ENCODE peak calls at places on chromosomes 13 and 19, in nine cellular contexts. Z is naive thymus-derived CD4-positive, alpha-beta T cell; O is NCI-H1694 treated with DMSO at 0.1 percent for 48 hours; W is kidney tubule cell; X is astrocyte of the spinal cord; Q is Panc1; M is NCI-H1092; R is AML-193; J is activated T-cell treated with anti-CD3 and anti-CD28 coated beads for 1 hour. S is an unnamed sample.
A peak's percentile ranks its signal among the peaks of the same experiment; 100 is the strongest.

GRCh38 chr19:40831502-40832430 is 18.5 kb downstream of the CYP2A6 start:
- DNase-seq in Z (no peak), O (no peak), W (peak; percentile 53), X (peak; percentile 77), Q (peak; percentile 59), M (no peak), R (peak; percentile 66), J (no peak), S (no peak)

GRCh38 chr19:31353826-31354225 is 4.6 kb upstream of the TSHZ3 start:
- DNase-seq in Z (no peak), O (no peak), W (no peak), X (no peak), Q (no peak), M (no peak), R (no peak), J (no peak), S (no peak)

GRCh38 chr13:48066310-48066989 is 28.5 kb downstream of the MED4 start:
- DNase-seq in Z (no peak), O (no peak), W (peak; percentile 16), X (no peak), Q (no peak), M (no peak), R (no peak), J (no peak), S (no peak)

GRCh38 chr13:43085545-43085944 is 62.2 kb downstream of the DNAJC15 start:
- DNase-seq in Z (no peak), O (peak; percentile 82), W (peak; percentile 37), X (peak; percentile 64), Q (peak; percentile 0), M (no peak), R (peak; percentile 24), J (no peak), S (no peak)

GRCh38 chr19:46753420-46754155 is 7.3 kb upstream of the STRN4 start:
- DNase-seq in Z (peak; percentile 68), O (peak; percentile 86), W (no peak), X (no peak), Q (no peak), M (peak; percentile 14), R (peak; percentile 52), J (peak; percentile 60), S (peak; percentile 69)

GRCh38 chr13:74027161-74027779 is 106.9 kb downstream of the KLF12 start:
- DNase-seq in Z (no peak), O (no peak), W (no peak), X (no peak), Q (no peak), M (no peak), R (no peak), J (no peak), S (no peak)

GRCh38 chr19:45076029-45076850 is at the start of gene ZNF296:
- DNase-seq in Z (peak; percentile 66), O (no peak), W (peak; percentile 79), X (peak; percentile 20), Q (no peak), M (no peak), R (peak; percentile 54), J (peak; percentile 69), S (peak; percentile 71)

GRCh38 chr13:80069374-80069773 is 271.6 kb downstream of the SPRY2 start:
- DNase-seq in Z (no peak), O (no peak), W (no peak), X (no peak), Q (no peak), M (no peak), R (no peak), J (no peak), S (no peak)

GRCh38 chr19:5269926-5270325 is 70.7 kb downstream of the PTPRS start:
- DNase-seq in Z (no peak), O (no peak), W (no peak), X (no peak), Q (no peak), M (no peak), R (no peak), J (no peak), S (no peak)

GRCh38 chr13:25249001-25249543 is 38.2 kb downstream of the MTMR6 start:
- DNase-seq in Z (no peak), O (no peak), W (peak; percentile 58), X (peak; percentile 49), Q (no peak), M (no peak), R (peak; percentile 39), J (no peak), S (no peak)

GRCh38 chr13:79749985-79750551 is 269.1 kb downstream of the NDFIP2 start:
- DNase-seq in Z (no peak), O (no peak), W (peak; percentile 97), X (peak; percentile 96), Q (no peak), M (no peak), R (no peak), J (no peak), S (no peak)

GRCh38 chr13:29532136-29532535 is 63.4 kb downstream of the SLC7A1 start:
- DNase-seq in Z (no peak), O (no peak), W (no peak), X (no peak), Q (no peak), M (no peak), R (no peak), J (no peak), S (no peak)

GRCh38 chr19:13742756-13743155 is 21.6 kb upstream of the MRI1 start:
- DNase-seq in Z (no peak), O (no peak), W (peak; percentile 55), X (no peak), Q (no peak), M (no peak), R (no peak), J (no peak), S (no peak)

GRCh38 chr13:32415019-32415418 is 12.9 kb downstream of the N4BP2L1 start:
- DNase-seq in Z (no peak), O (no peak), W (peak; percentile 6), X (no peak), Q (no peak), M (no peak), R (peak; percentile 54), J (no peak), S (no peak)

GRCh38 chr19:46000497-46001246 is 5.4 kb downstream of the CCDC61 start:
- DNase-seq in Z (peak; percentile 80), O (no peak), W (no peak), X (no peak), Q (no peak), M (no peak), R (no peak), J (peak; percentile 68), S (peak; percentile 74)

GRCh38 chr13:113648218-113648615 is 9.8 kb downstream of the ATP4B start:
- DNase-seq in Z (no peak), O (no peak), W (no peak), X (no peak), Q (no peak), M (no peak), R (no peak), J (no peak), S (no peak)

GRCh38 chr13:66829803-66830202 is 400.3 kb downstream of the PCDH9 start:
- DNase-seq in Z (no peak), O (no peak), W (no peak), X (no peak), Q (no peak), M (no peak), R (no peak), J (no peak), S (no peak)

GRCh38 chr13:34926513-34926912 is 15.6 kb upstream of the NBEA start:
- DNase-seq in Z (no peak), O (no peak), W (peak; percentile 25), X (peak; percentile 65), Q (no peak), M (no peak), R (peak; percentile 27), J (no peak), S (no peak)

GRCh38 chr13:108508263-108508662 is 121.1 kb upstream of the MYO16 start:
- DNase-seq in Z (no peak), O (peak; percentile 47), W (peak; percentile 16), X (peak; percentile 52), Q (no peak), M (no peak), R (peak; percentile 84), J (no peak), S (no peak)

GRCh38 chr13:29104461-29104860 is 284.3 kb downstream of the MTUS2 start:
- DNase-seq in Z (no peak), O (no peak), W (no peak), X (no peak), Q (no peak), M (no peak), R (no peak), J (no peak), S (no peak)

GRCh38 chr13:83508905-83509304 is 373.4 kb downstream of the SLITRK1 start:
- DNase-seq in Z (no peak), O (no peak), W (no peak), X (no peak), Q (no peak), M (no peak), R (no peak), J (no peak), S (no peak)

GRCh38 chr19:51375504-51376221 is 3.2 kb upstream of the NKG7 start:
- DNase-seq in Z (no peak), O (no peak), W (no peak), X (no peak), Q (no peak), M (no peak), R (peak; percentile 48), J (no peak), S (no peak)

GRCh38 chr13:24985102-24985501 is 110.8 kb upstream of the PABPC3 start:
- DNase-seq in Z (no peak), O (no peak), W (no peak), X (no peak), Q (no peak), M (no peak), R (no peak), J (no peak), S (no peak)

GRCh38 chr13:49020940-49021548 is 45.3 kb downstream of the FNDC3A start:
- DNase-seq in Z (no peak), O (no peak), W (no peak), X (peak; percentile 52), Q (no peak), M (no peak), R (no peak), J (no peak), S (no peak)

GRCh38 chr19:55392820-55393219 is 7.1 kb downstream of the RPL28 start:
- DNase-seq in Z (no peak), O (no peak), W (no peak), X (no peak), Q (no peak), M (no peak), R (no peak), J (no peak), S (no peak)

GRCh38 chr19:37719111-37719926 is at the start of gene ZNF607:
- DNase-seq in Z (peak; percentile 61), O (peak; percentile 42), W (peak; percentile 95), X (peak; percentile 91), Q (peak; percentile 87), M (peak; percentile 85), R (peak; percentile 83), J (peak; percentile 71), S (peak; percentile 83)

GRCh38 chr19:23665651-23666410 is 21.2 kb downstream of the ZNF675 start:
- DNase-seq in Z (no peak), O (no peak), W (no peak), X (no peak), Q (no peak), M (no peak), R (no peak), J (no peak), S (no peak)

S was measured in T-helper 1 cell.